ENCODE peak calls at places on chromosomes 5 and 9, in ten cellular contexts. U is neuronal stem cell, R is psoas muscle, E is HTR-8/SVneo, F is endothelial cell of umbilical vein, T is A172, Y is IMR-90, I is left ventricle myocardium inferior, H is keratinocyte, V is Calu3. N is an unnamed sample.

GRCh38 chr9:83707518-83707767 is 315 bp downstream of the UBQLN1 start:
- DNase-seq in U (no peak), R (peak), E (peak), F (peak), T (no peak), Y (no peak), I (no peak), H (no peak), V (peak), N (no peak)

GRCh38 chr5:128097224-128097623 is 13.7 kb downstream of the SLC12A2 start:
- DNase-seq in U (no peak), R (no peak), E (no peak), F (no peak), T (no peak), Y (no peak), I (no peak), H (no peak), V (no peak), N (no peak)

GRCh38 chr5:8413975-8414374 is 545.0 kb downstream of the MTRR start:
- DNase-seq in U (no peak), R (no peak), E (no peak), F (no peak), T (no peak), Y (no peak), I (no peak), H (no peak), V (no peak), N (no peak)

GRCh38 chr5:143143973-143144372 is 259.5 kb downstream of the NR3C1 start:
- DNase-seq in U (no peak), R (no peak), E (no peak), F (no peak), T (peak), Y (peak), I (no peak), H (no peak), V (no peak), N (no peak)

GRCh38 chr5:88675159-88675757 is 207.7 kb downstream of the MEF2C start:
- DNase-seq in U (no peak), R (no peak), E (no peak), F (no peak), T (no peak), Y (no peak), I (no peak), H (no peak), V (no peak), N (no peak)

GRCh38 chr5:81165493-81166119 is 67.5 kb upstream of the CKMT2 start:
- DNase-seq in U (peak), R (peak), E (peak), F (peak), T (peak), Y (peak), I (peak), H (peak), V (peak), N (peak)

GRCh38 chr5:11415751-11416150 is 488.5 kb downstream of the CTNND2 start:
- DNase-seq in U (peak), R (no peak), E (no peak), F (no peak), T (no peak), Y (no peak), I (no peak), H (no peak), V (no peak), N (no peak)

GRCh38 chr5:121138495-121138907 is 674.4 kb downstream of the PRR16 start:
- DNase-seq in U (no peak), R (no peak), E (peak), F (peak), T (peak), Y (no peak), I (no peak), H (no peak), V (no peak), N (no peak)

GRCh38 chr5:132103380-132103951 is 29.9 kb downstream of the CSF2 start:
- DNase-seq in U (no peak), R (peak), E (peak), F (peak), T (peak), Y (peak), I (peak), H (peak), V (peak), N (peak)

GRCh38 chr5:60497706-60498500 is 202.1 kb downstream of the DEPDC1B start:
- DNase-seq in U (no peak), R (no peak), E (no peak), F (no peak), T (no peak), Y (peak), I (no peak), H (no peak), V (no peak), N (no peak)

GRCh38 chr5:13234-13633 is 78.7 kb upstream of the PLEKHG4B start:
- DNase-seq in U (no peak), R (no peak), E (no peak), F (no peak), T (no peak), Y (no peak), I (no peak), H (no peak), V (no peak), N (no peak)

GRCh38 chr5:2921651-2922050 is 170.2 kb upstream of the IRX2 start:
- DNase-seq in U (no peak), R (no peak), E (no peak), F (no peak), T (no peak), Y (no peak), I (no peak), H (no peak), V (no peak), N (no peak)

GRCh38 chr9:7405924-7406604 is 393.5 kb downstream of the DMAC1 start:
- DNase-seq in U (no peak), R (no peak), E (no peak), F (no peak), T (no peak), Y (no peak), I (no peak), H (no peak), V (no peak), N (no peak)

GRCh38 chr5:45508155-45508554 is 188.0 kb downstream of the HCN1 start:
- DNase-seq in U (no peak), R (no peak), E (no peak), F (no peak), T (no peak), Y (no peak), I (no peak), H (no peak), V (no peak), N (no peak)

GRCh38 chr5:54873696-54874095 is 111.7 kb downstream of the ESM1 start:
- DNase-seq in U (no peak), R (no peak), E (no peak), F (peak), T (no peak), Y (no peak), I (no peak), H (no peak), V (no peak), N (no peak)

GRCh38 chr9:133714606-133715294 is 23.4 kb downstream of the SARDH start:
- DNase-seq in U (no peak), R (peak), E (peak), F (no peak), T (peak), Y (peak), I (peak), H (no peak), V (no peak), N (no peak)

GRCh38 chr5:40236001-40236400 is 443.7 kb upstream of the PTGER4 start:
- DNase-seq in U (no peak), R (no peak), E (no peak), F (no peak), T (no peak), Y (no peak), I (no peak), H (no peak), V (no peak), N (no peak)

N was measured in CD4-positive, CD25-positive, alpha-beta regulatory T cell.